ENCODE peak calls at places on chromosomes 3 and 15, in nine cellular contexts. I is nephron progenitor cell, K is adrenal gland, U is esophagus muscularis mucosa, C is HL-60, B is astrocyte, O is psoas muscle, V is GM12865, W is body of pancreas. Z is an unnamed sample.

GRCh38 chr3:35965908-35966307 is 326.6 kb downstream of the ARPP21 start:
- DNase-seq in C (no peak), O (no peak), V (peak; percentile 17), I (no peak), U (no peak), B (peak; percentile 17), W (no peak), K (no peak), Z (no peak)

GRCh38 chr3:171841620-171842000 is 1.5 kb upstream of the TMEM212 start:
- DNase-seq in B (peak; percentile 75), O (no peak), C (no peak), U (no peak), I (no peak), W (no peak), V (no peak), K (no peak), Z (no peak)

GRCh38 chr3:186824430-186825139 is 17.9 kb upstream of the ADIPOQ start:
- DNase-seq in U (no peak), O (no peak), I (peak; percentile 18), B (no peak), V (no peak), W (no peak), C (no peak), K (no peak), Z (no peak)

GRCh38 chr3:10565814-10566213 is 60.4 kb upstream of the ATP2B2 start:
- DNase-seq in W (no peak), C (no peak), U (no peak), I (no peak), B (no peak), O (no peak), V (no peak), K (no peak), Z (no peak)

GRCh38 chr15:87154771-87155170 is 1075.1 kb downstream of the AGBL1 start:
- DNase-seq in W (no peak), K (no peak), U (no peak), B (peak; percentile 92), V (no peak), I (no peak), O (no peak), C (no peak), Z (no peak)

GRCh38 chr3:87069963-87070362 is 79.0 kb upstream of the VGLL3 start:
- DNase-seq in K (no peak), W (no peak), V (no peak), B (no peak), C (no peak), I (no peak), O (no peak), U (no peak), Z (no peak)

GRCh38 chr3:12758025-12758830 is 831 bp downstream of the TMEM40 start:
- DNase-seq in C (no peak), W (peak; percentile 16), O (peak; percentile 46), B (peak; percentile 51), K (peak; percentile 43), U (no peak), I (no peak), V (peak; percentile 52), Z (no peak)

GRCh38 chr3:8606666-8607065 is 37.9 kb downstream of the SSUH2 start:
- DNase-seq in W (no peak), C (no peak), B (no peak), I (no peak), K (no peak), V (no peak), O (no peak), U (no peak), Z (no peak)

GRCh38 chr3:21778715-21779114 is 27.7 kb upstream of the ZNF385D start:
- DNase-seq in C (no peak), K (no peak), V (no peak), B (no peak), I (no peak), W (no peak), O (no peak), U (no peak), Z (no peak)

GRCh38 chr15:38512901-38513300 is 51.7 kb downstream of the RASGRP1 start:
- DNase-seq in V (no peak), I (no peak), U (no peak), B (no peak), C (no peak), W (no peak), K (no peak), O (no peak), Z (no peak)

GRCh38 chr15:57505949-57506391 is 85.7 kb upstream of the MYZAP start:
- DNase-seq in W (peak; percentile 92), U (no peak), B (no peak), C (no peak), V (no peak), K (no peak), O (no peak), I (no peak), Z (peak; percentile 77)

GRCh38 chr15:63420333-63420741 is 38.7 kb upstream of the CA12 start:
- DNase-seq in B (peak; percentile 12), V (peak; percentile 13), O (no peak), W (no peak), U (no peak), K (no peak), I (no peak), C (peak; percentile 13), Z (no peak)

GRCh38 chr3:61589856-61590255 is 28.5 kb downstream of the PTPRG start:
- DNase-seq in U (no peak), B (peak; percentile 49), I (no peak), K (peak; percentile 34), V (no peak), C (no peak), O (no peak), W (no peak), Z (no peak)

GRCh38 chr15:48415036-48415886 is 84.0 kb downstream of the DUT start:
- DNase-seq in O (no peak), K (no peak), I (no peak), V (no peak), U (no peak), B (peak; percentile 52), C (no peak), W (no peak), Z (no peak)

GRCh38 chr3:49124991-49125670 is 4.5 kb upstream of the USP19 start:
- DNase-seq in C (peak; percentile 7), O (no peak), I (peak; percentile 21), B (no peak), U (no peak), K (no peak), V (peak; percentile 28), W (no peak), Z (no peak)

GRCh38 chr15:63939531-63940130 is 105.9 kb upstream of the HERC1 start:
- DNase-seq in C (no peak), O (peak; percentile 55), W (peak; percentile 36), K (peak; percentile 64), I (no peak), V (peak; percentile 72), B (peak; percentile 72), U (peak; percentile 87), Z (no peak)

DNA sequence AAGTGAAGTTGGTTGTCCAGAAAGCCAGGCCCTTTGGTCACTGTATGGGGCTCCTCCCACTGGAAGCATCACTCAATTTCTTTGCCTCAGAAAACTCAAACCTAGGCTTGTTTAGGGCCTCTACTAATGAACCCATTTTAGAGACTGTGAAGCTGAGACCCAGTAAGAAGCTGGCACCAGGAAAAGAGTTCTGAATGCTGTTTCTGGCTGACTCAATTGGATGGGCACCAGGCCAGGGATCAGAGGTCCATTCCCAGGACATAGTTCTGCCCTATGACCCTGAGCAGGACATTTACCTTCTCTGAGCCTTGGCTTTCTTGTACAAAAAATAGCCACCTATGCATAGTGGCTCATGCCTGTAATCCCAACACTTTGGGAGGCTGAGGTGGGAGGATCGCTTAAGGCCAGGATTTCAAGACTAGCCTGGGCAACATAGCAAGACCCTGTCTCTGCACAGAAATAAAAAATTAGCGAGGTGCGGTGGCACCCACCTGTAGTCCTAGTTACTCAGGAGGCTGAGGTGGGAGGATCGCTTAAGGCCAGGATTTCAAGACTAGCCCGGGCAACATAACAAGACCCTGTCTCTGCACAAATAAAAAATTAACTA is 30.6 kb downstream of the CD276 start:
- DNase-seq in U (no peak), O (no peak), B (no peak), I (no peak), K (no peak), C (no peak), W (no peak), V (no peak), Z (no peak)
- TF ChIP-seq CTCF in U (no peak), O (no peak), B (no peak), I (no peak), K (no peak), C (no peak), W (no peak), V (no peak), Z (no peak)

GRCh38 chr3:98801042-98801747 is 38.1 kb downstream of the ST3GAL6 start:
- DNase-seq in V (no peak), O (no peak), U (no peak), B (no peak), W (no peak), I (no peak), C (no peak), K (no peak), Z (no peak)
- TF ChIP-seq CTCF in V (no peak), O (no peak), U (no peak), B (peak; percentile 16), W (no peak), I (no peak), C (no peak), K (no peak), Z (no peak)

DNA sequence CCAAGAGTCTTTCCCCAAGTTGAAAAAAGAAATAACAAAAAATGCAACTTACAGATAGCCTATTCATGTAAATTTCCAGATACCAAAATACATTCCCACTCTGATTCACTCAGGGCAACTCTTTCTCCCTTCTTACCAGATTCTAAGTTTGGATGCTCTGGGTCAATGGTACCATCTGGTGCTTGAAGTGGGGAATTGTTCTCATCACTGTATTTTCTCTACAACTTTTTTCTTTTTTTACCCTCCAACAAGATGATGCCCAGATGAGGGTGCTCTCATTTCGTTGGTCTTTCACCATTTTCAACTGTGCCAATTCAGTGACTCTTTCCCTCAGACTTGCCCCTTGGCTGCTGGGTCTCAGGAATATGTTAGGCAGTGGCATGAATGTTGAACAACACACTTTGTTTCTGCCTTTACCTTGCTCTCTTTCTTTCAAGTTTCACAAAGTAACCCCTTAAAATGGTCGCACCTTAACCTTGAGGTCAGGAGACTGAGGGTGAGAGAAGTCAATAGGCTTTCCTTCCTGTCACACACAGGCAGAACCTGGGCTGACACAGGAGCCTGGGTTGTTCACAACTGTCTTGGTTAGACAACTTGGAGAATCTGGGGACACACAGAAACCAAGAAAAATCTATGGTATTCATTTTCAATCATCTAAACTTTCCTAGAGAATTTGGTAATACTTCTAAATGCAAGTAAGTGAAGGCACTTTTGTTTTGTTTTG is 330.7 kb upstream of the SLCO3A1 start:
- DNase-seq in U (peak; percentile 64), V (no peak), K (no peak), I (no peak), B (peak; percentile 46), C (no peak), W (no peak), O (no peak), Z (no peak)
- TF ChIP-seq CTCF in U (no peak), V (no peak), K (peak; percentile 28), I (no peak), B (peak; percentile 64), C (no peak), W (no peak), O (peak; percentile 55), Z (no peak)

DNA sequence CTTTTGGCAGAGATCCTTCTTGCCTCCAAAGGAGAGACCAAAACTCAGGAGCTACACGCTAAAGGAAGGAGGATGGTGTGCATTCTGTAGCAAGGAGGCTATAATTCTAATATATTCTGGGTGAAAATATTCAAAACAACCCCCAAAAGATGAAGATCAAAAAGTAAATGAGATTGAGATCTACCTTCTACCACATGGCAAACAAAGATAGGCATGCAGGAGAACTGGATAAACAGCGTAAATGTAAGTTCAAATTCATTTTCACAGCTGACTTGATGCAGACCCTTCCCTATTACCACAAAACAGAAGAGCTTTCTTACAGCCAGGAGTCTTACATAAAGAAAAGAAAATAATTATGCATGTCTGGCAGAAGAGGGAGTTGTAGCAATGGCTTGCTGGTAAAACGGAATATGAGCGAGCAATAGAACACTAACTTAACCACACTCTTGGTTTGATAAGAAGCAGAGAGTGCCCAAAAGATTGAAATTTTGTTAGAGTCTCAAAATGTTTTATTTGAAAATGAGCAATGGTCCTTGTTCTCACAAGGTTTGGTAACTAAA is 272.7 kb downstream of the MECOM start:
- DNase-seq in W (no peak), C (no peak), I (no peak), U (no peak), V (no peak), B (peak; percentile 22), K (no peak), O (no peak), Z (no peak)
- TF ChIP-seq CTCF in W (no peak), C (no peak), I (no peak), U (no peak), V (no peak), B (no peak), K (no peak), O (no peak), Z (peak; percentile 9)

Z was measured in upper lobe of right lung.